ENCODE peak calls at places on chromosome 1, in nine cellular contexts. One of them, this sample, is unnamed.

GRCh38 chr1:65541161-65541560 is 120.7 kb downstream of the LEPR start:
- DNase-seq in aorta: no peak
- DNase-seq in non-pigmented ciliary epithelial cell: no peak
- DNase-seq in activated B cell treated with CpG ODN at 0.5 μM for 24 hours: no peak
- DNase-seq in posterior cingulate gyrus: no peak
- DNase-seq in T-cell: no peak
- DNase-seq in amygdala: no peak
- DNase-seq in ovary: no peak
- DNase-seq in tibial artery: no peak
- DNase-seq in this sample: no peak

GRCh38 chr1:21270086-21270689 is 20.1 kb downstream of the ECE1 start:
- DNase-seq in aorta: peak
- DNase-seq in non-pigmented ciliary epithelial cell: no peak
- DNase-seq in activated B cell treated with CpG ODN at 0.5 μM for 24 hours: peak
- DNase-seq in posterior cingulate gyrus: no peak
- DNase-seq in T-cell: peak
- DNase-seq in amygdala: no peak
- DNase-seq in ovary: no peak
- DNase-seq in tibial artery: peak
- DNase-seq in this sample: peak

GRCh38 chr1:152679454-152679853 is 4.4 kb downstream of the LCE2C start:
- DNase-seq in aorta: no peak
- DNase-seq in non-pigmented ciliary epithelial cell: no peak
- DNase-seq in activated B cell treated with CpG ODN at 0.5 μM for 24 hours: no peak
- DNase-seq in posterior cingulate gyrus: no peak
- DNase-seq in T-cell: no peak
- DNase-seq in amygdala: no peak
- DNase-seq in ovary: no peak
- DNase-seq in tibial artery: no peak
- DNase-seq in this sample: no peak

GRCh38 chr1:81549588-81550127 is 251.1 kb upstream of the ADGRL2 start:
- DNase-seq in aorta: no peak
- DNase-seq in non-pigmented ciliary epithelial cell: peak
- DNase-seq in activated B cell treated with CpG ODN at 0.5 μM for 24 hours: no peak
- DNase-seq in posterior cingulate gyrus: no peak
- DNase-seq in T-cell: no peak
- DNase-seq in amygdala: no peak
- DNase-seq in ovary: no peak
- DNase-seq in tibial artery: no peak
- DNase-seq in this sample: no peak

GRCh38 chr1:14543191-14543849 is 55.2 kb upstream of the KAZN start:
- DNase-seq in aorta: no peak
- DNase-seq in non-pigmented ciliary epithelial cell: no peak
- DNase-seq in activated B cell treated with CpG ODN at 0.5 μM for 24 hours: no peak
- DNase-seq in posterior cingulate gyrus: no peak
- DNase-seq in T-cell: no peak
- DNase-seq in amygdala: no peak
- DNase-seq in ovary: no peak
- DNase-seq in tibial artery: no peak
- DNase-seq in this sample: no peak

GRCh38 chr1:44497422-44498170 is 92.5 kb downstream of the RNF220 start:
- DNase-seq in aorta: no peak
- DNase-seq in non-pigmented ciliary epithelial cell: no peak
- DNase-seq in activated B cell treated with CpG ODN at 0.5 μM for 24 hours: no peak
- DNase-seq in posterior cingulate gyrus: no peak
- DNase-seq in T-cell: no peak
- DNase-seq in amygdala: no peak
- DNase-seq in ovary: no peak
- DNase-seq in tibial artery: no peak
- DNase-seq in this sample: no peak

GRCh38 chr1:204390731-204391466 is 20.7 kb downstream of the PPP1R15B start:
- DNase-seq in aorta: no peak
- DNase-seq in non-pigmented ciliary epithelial cell: no peak
- DNase-seq in activated B cell treated with CpG ODN at 0.5 μM for 24 hours: no peak
- DNase-seq in posterior cingulate gyrus: no peak
- DNase-seq in T-cell: no peak
- DNase-seq in amygdala: no peak
- DNase-seq in ovary: no peak
- DNase-seq in tibial artery: no peak
- DNase-seq in this sample: no peak

GRCh38 chr1:9763914-9764313 is 59.9 kb downstream of the CLSTN1 start:
- DNase-seq in aorta: no peak
- DNase-seq in non-pigmented ciliary epithelial cell: no peak
- DNase-seq in activated B cell treated with CpG ODN at 0.5 μM for 24 hours: no peak
- DNase-seq in posterior cingulate gyrus: no peak
- DNase-seq in T-cell: no peak
- DNase-seq in amygdala: no peak
- DNase-seq in ovary: no peak
- DNase-seq in tibial artery: no peak
- DNase-seq in this sample: no peak

GRCh38 chr1:200180821-200181220 is 153.3 kb downstream of the NR5A2 start:
- DNase-seq in aorta: no peak
- DNase-seq in non-pigmented ciliary epithelial cell: no peak
- DNase-seq in activated B cell treated with CpG ODN at 0.5 μM for 24 hours: no peak
- DNase-seq in posterior cingulate gyrus: no peak
- DNase-seq in T-cell: no peak
- DNase-seq in amygdala: peak
- DNase-seq in ovary: no peak
- DNase-seq in tibial artery: no peak
- DNase-seq in this sample: no peak

GRCh38 chr1:9905010-9905409 is 5.1 kb downstream of the CTNNBIP1 start:
- DNase-seq in aorta: no peak
- DNase-seq in non-pigmented ciliary epithelial cell: no peak
- DNase-seq in activated B cell treated with CpG ODN at 0.5 μM for 24 hours: no peak
- DNase-seq in posterior cingulate gyrus: no peak
- DNase-seq in T-cell: no peak
- DNase-seq in amygdala: no peak
- DNase-seq in ovary: no peak
- DNase-seq in tibial artery: no peak
- DNase-seq in this sample: no peak

This sample was measured in CD4-positive, alpha-beta memory T cell.